ENCODE peak calls at places on chromosomes 6 and 20, in five cellular contexts. A, R, K, W and F are unnamed samples.

GRCh38 chr20:18904624-18905023 is 91.0 kb downstream of the SCP2D1 start:
- DNase-seq in K (no peak), W (no peak), A (no peak), R (no peak), F (no peak)

GRCh38 chr6:105401247-105402089 is 1.4 kb downstream of the PREP start:
- DNase-seq in K (no peak), W (no peak), A (no peak), R (peak), F (peak)

GRCh38 chr6:35386989-35387388 is 44.6 kb downstream of the PPARD start:
- DNase-seq in A (no peak), K (no peak), W (no peak), R (peak), F (no peak)

GRCh38 chr20:36400901-36401300 is 94.8 kb downstream of the DLGAP4 start:
- DNase-seq in W (no peak), A (no peak), K (no peak), R (no peak), F (no peak)

GRCh38 chr6:119110601-119111548 is 32.4 kb upstream of the FAM184A start:
- DNase-seq in K (peak), W (peak), R (peak), A (no peak), F (peak)

GRCh38 chr6:55886185-55886836 is 10.9 kb upstream of the BMP5 start:
- DNase-seq in K (no peak), A (no peak), W (peak), R (peak), F (peak)

GRCh38 chr6:168004945-168005344 is 7.5 kb downstream of the KIF25 start:
- DNase-seq in K (no peak), R (no peak), W (no peak), A (no peak), F (no peak)

GRCh38 chr6:107712523-107713213 is 111.4 kb downstream of the SCML4 start:
- DNase-seq in K (no peak), R (peak), A (no peak), W (peak), F (peak)

GRCh38 chr20:44080646-44081267 is 106.2 kb downstream of the JPH2 start:
- DNase-seq in R (peak), A (peak), W (peak), K (peak), F (peak)

GRCh38 chr20:38270869-38271608 is 10.5 kb upstream of the KIAA1755 start:
- DNase-seq in R (peak), W (no peak), K (peak), A (no peak), F (peak)

GRCh38 chr20:62827323-62828050 is 10.6 kb downstream of the COL9A3 start:
- DNase-seq in W (no peak), R (no peak), K (no peak), A (no peak), F (no peak)

GRCh38 chr6:139847322-139847797 is 472.9 kb upstream of the CITED2 start:
- DNase-seq in A (no peak), R (no peak), W (no peak), K (no peak), F (no peak)

GRCh38 chr6:148365037-148365436 is 22.4 kb downstream of the SASH1 start:
- DNase-seq in A (no peak), R (no peak), W (no peak), K (no peak), F (no peak)

GRCh38 chr6:33696538-33697518 is 14.7 kb downstream of the UQCC2 start:
- DNase-seq in A (no peak), W (no peak), R (peak), K (peak), F (peak)

GRCh38 chr20:45097485-45098095 is 3.3 kb downstream of the KCNS1 start:
- DNase-seq in A (no peak), W (no peak), R (peak), K (peak), F (peak)

GRCh38 chr6:169288591-169288990 is 34.9 kb upstream of the THBS2 start:
- DNase-seq in W (no peak), R (peak), K (no peak), A (no peak), F (peak)

GRCh38 chr20:53751394-53752368 is 158.0 kb upstream of the ZNF217 start:
- DNase-seq in A (no peak), K (no peak), W (peak), R (no peak), F (no peak)

GRCh38 chr6:151400473-151400872 is 9.1 kb upstream of the ZBTB2 start:
- DNase-seq in K (no peak), W (no peak), A (no peak), R (peak), F (peak)

GRCh38 chr6:36716476-36717093 is 19.0 kb downstream of the RAB44 start:
- DNase-seq in K (no peak), A (no peak), W (no peak), R (no peak), F (no peak)

GRCh38 chr6:82259389-82259788 is 11.8 kb upstream of the IBTK start:
- DNase-seq in W (no peak), K (no peak), A (no peak), R (no peak), F (no peak)

GRCh38 chr6:30570760-30571084 is 520 bp upstream of the ABCF1 start:
- DNase-seq in K (no peak), W (no peak), R (no peak), A (no peak), F (no peak)

GRCh38 chr6:143842468-143842901 is 653 bp upstream of the LTV1 start:
- DNase-seq in W (no peak), R (peak), A (no peak), K (peak), F (no peak)

GRCh38 chr6:139970591-139970991 is 596.1 kb upstream of the CITED2 start:
- DNase-seq in W (no peak), K (no peak), A (no peak), R (peak), F (no peak)

GRCh38 chr6:27531772-27532459 is 59.0 kb upstream of the ZNF184 start:
- DNase-seq in A (no peak), K (no peak), R (no peak), W (no peak), F (no peak)

GRCh38 chr20:8829232-8829631 is 239.7 kb upstream of the PLCB4 start:
- DNase-seq in W (no peak), K (no peak), A (no peak), R (no peak), F (peak)

GRCh38 chr6:44627091-44627878 is 239.8 kb downstream of the CDC5L start:
- DNase-seq in A (peak), K (no peak), R (no peak), W (no peak), F (no peak)

GRCh38 chr20:63295422-63295821 is 2.4 kb downstream of the COL20A1 start:
- DNase-seq in W (no peak), A (no peak), K (no peak), R (no peak), F (no peak)

GRCh38 chr6:147170269-147170668 is 33.9 kb upstream of the STXBP5 start:
- DNase-seq in W (no peak), K (peak), A (no peak), R (peak), F (peak)